ENCODE peak calls at places on chromosome 2, in nine cellular contexts. T, Q, V, D, M, U, R, I and H are unnamed samples.

GRCh38 chr2:40352321-40353099 is 99.4 kb downstream of the SLC8A1 start:
- DNase-seq in T (no peak), Q (no peak), V (no peak), D (no peak), M (peak; percentile 46), U (no peak), R (no peak), I (no peak), H (no peak)

GRCh38 chr2:239820836-239821693 is 204.1 kb downstream of the NDUFA10 start:
- DNase-seq in T (no peak), Q (peak; percentile 59), V (peak; percentile 23), D (peak; percentile 40), M (no peak), U (no peak), R (no peak), I (peak; percentile 17), H (no peak)

GRCh38 chr2:141038341-141038740 is 1092.5 kb downstream of the LRP1B start:
- DNase-seq in T (no peak), Q (no peak), V (no peak), D (no peak), M (no peak), U (no peak), R (no peak), I (no peak), H (no peak)

GRCh38 chr2:235492850-235493344 is 946 bp upstream of the AGAP1 start:
- DNase-seq in T (no peak), Q (no peak), V (no peak), D (no peak), M (no peak), U (no peak), R (no peak), I (no peak), H (peak; percentile 17)

GRCh38 chr2:237235383-237236095 is 149.8 kb downstream of the COPS8 start:
- DNase-seq in T (no peak), Q (no peak), V (peak; percentile 66), D (peak; percentile 66), M (peak; percentile 93), U (peak; percentile 63), R (no peak), I (no peak), H (peak; percentile 89)

GRCh38 chr2:19114126-19114525 is 244.3 kb downstream of the OSR1 start:
- DNase-seq in T (no peak), Q (no peak), V (no peak), D (no peak), M (no peak), U (no peak), R (no peak), I (no peak), H (no peak)

GRCh38 chr2:159639712-159640111 is 23.4 kb upstream of the BAZ2B start:
- DNase-seq in T (no peak), Q (no peak), V (no peak), D (no peak), M (no peak), U (no peak), R (no peak), I (no peak), H (no peak)

GRCh38 chr2:215767625-215768024 is 245.7 kb downstream of the MREG start:
- DNase-seq in T (no peak), Q (no peak), V (no peak), D (no peak), M (no peak), U (no peak), R (no peak), I (no peak), H (no peak)

GRCh38 chr2:27737676-27738348 is 33.7 kb upstream of the MRPL33 start:
- DNase-seq in T (no peak), Q (no peak), V (peak; percentile 53), D (no peak), M (peak; percentile 84), U (no peak), R (no peak), I (no peak), H (peak; percentile 43)

GRCh38 chr2:195477996-195478382 is 179.0 kb upstream of the SLC39A10 start:
- DNase-seq in T (no peak), Q (no peak), V (no peak), D (no peak), M (peak; percentile 25), U (no peak), R (no peak), I (no peak), H (no peak)

GRCh38 chr2:20355131-20355530 is 4.5 kb upstream of the PUM2 start:
- DNase-seq in T (no peak), Q (no peak), V (no peak), D (no peak), M (peak; percentile 55), U (no peak), R (no peak), I (no peak), H (no peak)

GRCh38 chr2:134536312-134536711 is 182.5 kb downstream of the TMEM163 start:
- DNase-seq in T (no peak), Q (no peak), V (no peak), D (no peak), M (no peak), U (no peak), R (no peak), I (no peak), H (no peak)

GRCh38 chr2:106358081-106358480 is 110.1 kb downstream of the RGPD3 start:
- DNase-seq in T (no peak), Q (no peak), V (no peak), D (no peak), M (no peak), U (no peak), R (no peak), I (no peak), H (no peak)

GRCh38 chr2:126657636-126658315 is 1.8 kb downstream of the GYPC start:
- DNase-seq in T (peak; percentile 76), Q (peak; percentile 94), V (peak; percentile 66), D (peak; percentile 77), M (peak; percentile 99), U (peak; percentile 57), R (peak; percentile 84), I (peak; percentile 57), H (peak; percentile 86)

GRCh38 chr2:168060956-168061750 is 186.2 kb downstream of the STK39 start:
- DNase-seq in T (no peak), Q (no peak), V (no peak), D (no peak), M (peak; percentile 67), U (no peak), R (no peak), I (no peak), H (no peak)

GRCh38 chr2:44464437-44464836 is 102.7 kb downstream of the CAMKMT start:
- DNase-seq in T (no peak), Q (no peak), V (no peak), D (no peak), M (no peak), U (no peak), R (no peak), I (no peak), H (no peak)

GRCh38 chr2:168607992-168608391 is 151.9 kb downstream of the CERS6 start:
- DNase-seq in T (no peak), Q (no peak), V (no peak), D (no peak), M (peak; percentile 39), U (no peak), R (no peak), I (no peak), H (no peak)

GRCh38 chr2:39938035-39938835 is 159.2 kb upstream of the THUMPD2 start:
- DNase-seq in T (no peak), Q (no peak), V (no peak), D (no peak), M (peak; percentile 97), U (no peak), R (no peak), I (no peak), H (no peak)

GRCh38 chr2:241592126-241592845 is 33.7 kb downstream of the BOK start:
- DNase-seq in T (no peak), Q (no peak), V (no peak), D (no peak), M (no peak), U (no peak), R (no peak), I (no peak), H (no peak)

DNA sequence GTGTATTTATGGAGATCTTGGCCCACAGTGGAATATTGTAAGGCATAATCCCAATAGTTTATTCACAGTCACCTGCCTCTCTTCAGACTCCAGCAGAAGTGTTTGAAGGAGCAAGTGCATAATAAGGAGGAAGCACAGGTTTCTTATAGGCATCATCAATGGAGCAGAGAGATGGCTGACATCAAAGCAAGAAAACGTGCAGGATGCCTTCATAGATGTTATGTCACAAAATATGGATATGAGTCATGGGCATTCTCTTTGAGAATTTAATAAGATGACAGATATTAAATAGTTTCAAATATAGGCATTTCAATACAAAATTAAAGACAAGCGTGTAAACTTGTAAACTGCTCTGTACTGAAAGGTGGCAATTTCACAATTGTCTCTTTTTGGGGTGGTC is 4.0 kb upstream of the RND3 start:
- DNase-seq in T (no peak), Q (no peak), V (no peak), D (no peak), M (no peak), U (no peak), R (no peak), I (no peak), H (no peak)
- H3K4me1 ChIP-seq in T (no peaks in the 10 kb centered on the region), Q (no peaks in the 10 kb centered on the region), V (no peaks in the 10 kb centered on the region), D (peaks cover 7% of the 10 kb centered on the region), M (peaks cover 8% of the 10 kb centered on the region), U (no peaks in the 10 kb centered on the region), R (no peaks in the 10 kb centered on the region), I (no peaks in the 10 kb centered on the region), H (no peaks in the 10 kb centered on the region)

DNA sequence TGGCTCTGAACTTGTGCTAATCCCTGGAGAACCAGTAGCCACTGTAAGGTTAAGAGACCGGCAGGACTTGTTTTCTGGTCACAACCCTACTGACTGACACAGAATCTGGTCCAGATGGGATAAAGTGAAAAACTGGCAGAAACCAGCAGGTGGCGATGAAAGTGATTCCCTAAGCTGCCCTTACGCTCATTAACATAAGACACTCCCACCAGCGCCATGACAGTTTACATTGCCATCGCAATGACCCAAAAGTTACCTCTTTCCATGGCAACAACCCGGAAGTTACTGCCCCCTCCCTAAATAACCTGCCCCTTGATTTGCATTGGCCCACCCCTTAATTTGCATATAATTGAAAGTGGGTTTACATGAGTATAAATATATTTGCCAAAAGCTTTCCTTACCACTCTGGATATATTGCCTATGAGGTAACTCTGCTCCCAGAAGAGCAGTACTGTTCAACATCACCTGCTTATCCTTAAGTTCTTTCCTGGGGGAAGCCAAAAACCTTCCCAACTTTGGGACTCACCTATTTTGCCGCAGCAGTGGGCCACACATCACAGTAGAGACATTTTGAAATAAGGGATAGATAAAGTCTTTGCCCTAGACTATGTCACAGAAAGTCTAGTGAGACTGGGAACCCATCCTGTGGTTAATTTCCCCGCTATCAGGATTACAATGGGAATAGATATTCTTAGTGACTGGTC is 35.8 kb upstream of the AFF3 start:
- DNase-seq in T (peak; percentile 53), Q (no peak), V (peak; percentile 51), D (no peak), M (peak; percentile 38), U (no peak), R (no peak), I (peak; percentile 25), H (no peak)
- TF ChIP-seq CTCF in T (peak; percentile 38), Q (peak; percentile 39), V (peak; percentile 21), D (peak; percentile 52), M (peak; percentile 25), U (no peak), R (peak; percentile 24), I (no peak), H (no peak)

GRCh38 chr2:128316777-128317185 is 1.9 kb downstream of the HS6ST1 start:
- DNase-seq in T (no peak), Q (peak; percentile 33), V (peak; percentile 25), D (no peak), M (no peak), U (peak; percentile 17), R (peak; percentile 41), I (peak; percentile 17), H (no peak)
- H3K4me3 ChIP-seq in T (peak overlapping the region; percentile 80), Q (peak overlapping the region; percentile 60), V (peak overlapping the region; percentile 86), D (peak overlapping the region; percentile 92), M (peak overlapping the region; percentile 86), U (peak overlapping the region; percentile 79), R (peak overlapping the region; percentile 80), I (peak overlapping the region; percentile 75), H (peak overlapping the region; percentile 81)

GRCh38 chr2:217901826-217902225 is 101.0 kb downstream of the TNS1 start:
- DNase-seq in T (no peak), Q (no peak), V (no peak), D (peak; percentile 40), M (peak; percentile 92), U (no peak), R (no peak), I (no peak), H (peak; percentile 70)
- H3K4me1 ChIP-seq in T (peaks cover 16% of the 10 kb centered on the region), Q (peaks cover 94% of the 10 kb centered on the region), V (peaks cover 97% of the 10 kb centered on the region), D (peaks cover 100% of the 10 kb centered on the region), M (peaks cover 46% of the 10 kb centered on the region), U (peaks cover 83% of the 10 kb centered on the region), R (peaks cover 100% of the 10 kb centered on the region), I (no peaks in the 10 kb centered on the region), H (peaks cover 57% of the 10 kb centered on the region)